ENCODE peak calls at places on chromosomes 13 and 19, in nine cellular contexts. C, J, E, X, A, O, T, P and Q are unnamed samples.

GRCh38 chr19:55116232-55117062 is 990 bp downstream of the PPP1R12C start:
- DNase-seq in C (peak; percentile 72), J (peak; percentile 58), E (peak; percentile 50), X (peak; percentile 31), A (peak; percentile 76), O (peak; percentile 50), T (no peak), P (peak; percentile 43), Q (peak; percentile 23)

GRCh38 chr13:94322925-94323324 is 156.6 kb downstream of the DCT start:
- DNase-seq in C (no peak), J (no peak), E (no peak), X (no peak), A (no peak), O (no peak), T (no peak), P (no peak), Q (no peak)

GRCh38 chr19:1074512-1075283 is 7.7 kb downstream of the ARHGAP45 start:
- DNase-seq in C (no peak), J (no peak), E (no peak), X (no peak), A (peak; percentile 78), O (peak; percentile 85), T (no peak), P (peak; percentile 94), Q (peak; percentile 80)

GRCh38 chr13:30974350-30974749 is 41.9 kb downstream of the TEX26 start:
- DNase-seq in C (no peak), J (no peak), E (no peak), X (no peak), A (no peak), O (no peak), T (no peak), P (no peak), Q (no peak)

GRCh38 chr13:50370303-50370950 is 355.2 kb downstream of the KCNRG start:
- DNase-seq in C (no peak), J (no peak), E (no peak), X (no peak), A (no peak), O (no peak), T (no peak), P (no peak), Q (no peak)

GRCh38 chr13:48594080-48594815 is 59.5 kb upstream of the CYSLTR2 start:
- DNase-seq in C (no peak), J (no peak), E (peak; percentile 43), X (peak; percentile 48), A (no peak), O (no peak), T (no peak), P (no peak), Q (no peak)

GRCh38 chr19:21256722-21257121 is 72.5 kb downstream of the ZNF708 start:
- DNase-seq in C (no peak), J (no peak), E (peak; percentile 32), X (no peak), A (no peak), O (no peak), T (peak; percentile 22), P (no peak), Q (peak; percentile 21)

GRCh38 chr13:49302222-49302621 is 54.5 kb downstream of the CDADC1 start:
- DNase-seq in C (no peak), J (no peak), E (no peak), X (no peak), A (no peak), O (no peak), T (no peak), P (no peak), Q (no peak)

GRCh38 chr19:13758795-13759194 is 5.5 kb upstream of the MRI1 start:
- DNase-seq in C (no peak), J (no peak), E (no peak), X (no peak), A (no peak), O (no peak), T (no peak), P (no peak), Q (no peak)

GRCh38 chr19:49790866-49791265 is 22.2 kb downstream of the FUZ start:
- DNase-seq in C (peak; percentile 84), J (no peak), E (no peak), X (no peak), A (no peak), O (no peak), T (no peak), P (no peak), Q (no peak)

GRCh38 chr19:49791776-49792445 is 21.2 kb downstream of the FUZ start:
- DNase-seq in C (no peak), J (no peak), E (no peak), X (no peak), A (no peak), O (no peak), T (no peak), P (no peak), Q (no peak)

GRCh38 chr19:49786432-49786831 is 19.6 kb downstream of the AP2A1 start:
- DNase-seq in C (peak; percentile 55), J (no peak), E (no peak), X (no peak), A (peak; percentile 51), O (no peak), T (no peak), P (no peak), Q (no peak)

GRCh38 chr19:49788857-49789256 is 22.1 kb downstream of the AP2A1 start:
- DNase-seq in C (no peak), J (no peak), E (no peak), X (no peak), A (no peak), O (no peak), T (no peak), P (no peak), Q (no peak)

DNA sequence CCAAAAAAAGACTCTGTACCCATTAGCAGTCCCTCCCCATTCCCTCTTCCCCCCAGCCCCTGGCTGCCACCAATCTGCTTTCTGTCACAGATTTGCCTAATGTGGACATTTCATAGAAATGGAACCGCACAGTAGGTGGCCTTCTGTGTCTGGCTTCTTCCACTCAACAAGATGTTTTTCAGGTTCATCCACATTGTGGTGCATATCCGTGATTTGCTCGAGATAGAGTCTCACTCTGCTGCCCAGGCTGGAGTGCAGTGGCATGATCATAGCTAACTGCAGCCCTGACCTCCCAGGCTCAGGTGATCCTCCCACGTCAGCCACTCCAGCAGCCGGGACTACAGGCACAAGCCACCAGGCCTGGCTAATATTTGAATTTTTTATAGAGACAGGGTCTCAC is 20.9 kb downstream of the AP2A1 start:
- DNase-seq in C (no peak), J (no peak), E (no peak), X (no peak), A (no peak), O (no peak), T (no peak), P (no peak), Q (no peak)
- H3K36me3 ChIP-seq in C (no peaks in the 10 kb centered on the region), J (peaks cover 44% of the 10 kb centered on the region), E (no peaks in the 10 kb centered on the region), X (peaks cover 33% of the 10 kb centered on the region), A (peaks cover 57% of the 10 kb centered on the region), O (peaks cover 14% of the 10 kb centered on the region), T (peaks cover 31% of the 10 kb centered on the region), P (peaks cover 99% of the 10 kb centered on the region), Q (peaks cover 25% of the 10 kb centered on the region)

GRCh38 chr13:95552539-95553270 is at the start of gene CLDN10:
- DNase-seq in C (no peak), J (no peak), E (peak; percentile 87), X (no peak), A (no peak), O (no peak), T (no peak), P (no peak), Q (no peak)
- H3K4me3 ChIP-seq in C (no peak within 1 kb of the TSS), J (no peak within 1 kb of the TSS), E (peak within 1 kb of the TSS; percentile 71), X (no peak within 1 kb of the TSS), A (no peak within 1 kb of the TSS), O (no peak within 1 kb of the TSS), T (no peak within 1 kb of the TSS), P (peak within 1 kb of the TSS; percentile 19), Q (no peak within 1 kb of the TSS)

GRCh38 chr19:4660181-4660791 is 9.9 kb downstream of the MYDGF start:
- DNase-seq in C (no peak), J (no peak), E (peak; percentile 58), X (peak; percentile 29), A (no peak), O (peak; percentile 47), T (peak; percentile 71), P (peak; percentile 45), Q (no peak)
- H3K36me3 ChIP-seq in C (no peaks in the 10 kb centered on the region), J (peaks cover 5% of the 10 kb centered on the region), E (no peaks in the 10 kb centered on the region), X (peaks cover 47% of the 10 kb centered on the region), A (peaks cover 82% of the 10 kb centered on the region), O (peaks cover 36% of the 10 kb centered on the region), T (peaks cover 41% of the 10 kb centered on the region), P (peaks cover 97% of the 10 kb centered on the region), Q (peaks cover 55% of the 10 kb centered on the region)

DNA sequence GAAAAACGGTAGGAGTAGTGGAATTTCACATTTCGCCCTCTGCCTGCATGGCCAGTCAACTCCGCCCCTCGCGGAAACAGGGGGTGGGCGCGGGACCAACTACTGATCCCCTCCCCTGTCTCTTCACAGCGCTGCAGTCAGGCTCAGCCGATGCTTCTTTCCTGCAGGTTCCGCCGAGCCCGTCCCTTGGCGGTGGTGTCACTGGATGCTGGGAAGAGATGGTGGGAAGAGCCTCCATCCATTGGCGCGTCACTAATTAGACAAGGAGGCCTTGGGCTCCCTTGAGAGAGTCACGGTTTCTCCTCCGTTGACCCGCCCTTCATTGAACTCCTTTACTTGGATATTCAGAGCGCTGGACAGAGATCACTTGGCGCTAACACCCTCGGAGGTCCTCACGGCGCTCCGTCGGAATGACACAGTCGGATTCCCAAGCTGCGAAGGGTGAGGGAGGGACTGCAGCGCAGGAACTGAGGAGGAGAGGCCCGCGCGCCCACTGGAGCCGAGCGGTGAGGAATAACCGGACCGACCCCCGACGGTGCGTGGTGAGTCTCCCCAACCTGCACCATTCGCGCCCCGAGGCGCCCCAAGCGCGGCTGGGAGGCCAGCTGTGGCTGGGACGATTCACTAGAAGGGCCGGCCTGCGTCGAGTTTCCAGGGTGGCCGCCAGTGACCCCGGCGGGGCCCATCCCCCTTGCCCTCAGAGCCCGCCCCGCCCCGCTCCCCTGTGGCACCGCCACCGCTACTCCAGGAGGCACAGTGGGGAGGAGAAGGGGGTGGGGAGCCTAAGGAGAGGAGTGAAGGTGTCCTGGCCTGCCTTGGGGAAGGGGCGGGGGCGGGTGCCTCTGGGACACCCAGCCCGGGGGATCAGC is 11.2 kb upstream of the CEACAM21 start:
- DNase-seq in C (no peak), J (no peak), E (peak; percentile 32), X (peak; percentile 31), A (no peak), O (no peak), T (peak; percentile 31), P (no peak), Q (no peak)
- H3K4me3 ChIP-seq in C (no peak overlapping the region), J (no peak overlapping the region), E (peak overlapping the region; percentile 13), X (no peak overlapping the region), A (no peak overlapping the region), O (no peak overlapping the region), T (peak overlapping the region; percentile 37), P (peak overlapping the region; percentile 22), Q (no peak overlapping the region)

GRCh38 chr19:38162094-38162493 is 61.9 kb downstream of the DPF1 start:
- DNase-seq in C (no peak), J (peak; percentile 44), E (no peak), X (no peak), A (no peak), O (no peak), T (no peak), P (no peak), Q (no peak)
- H3K36me3 ChIP-seq in C (no peaks in the 10 kb centered on the region), J (peaks cover 28% of the 10 kb centered on the region), E (no peaks in the 10 kb centered on the region), X (peaks cover 33% of the 10 kb centered on the region), A (peaks cover 57% of the 10 kb centered on the region), O (peaks cover 32% of the 10 kb centered on the region), T (peaks cover 37% of the 10 kb centered on the region), P (peaks cover 99% of the 10 kb centered on the region), Q (peaks cover 25% of the 10 kb centered on the region)